ENCODE peak calls at places on chromosome 1, in six cellular contexts. U is astrocyte of the spinal cord; J is NB4; M is CD8-positive, alpha-beta T cell; N is choroid plexus epithelial cell; H is esophagus squamous epithelium. I is an unnamed sample.

GRCh38 chr1:56424744-56425493 is 154.4 kb downstream of the PLPP3 start:
- DNase-seq in N (peak), U (peak), M (no peak), H (no peak), J (peak), I (peak)

GRCh38 chr1:23214640-23215039 is 2.7 kb downstream of the HTR1D start:
- DNase-seq in J (no peak), M (no peak), U (no peak), N (no peak), H (no peak), I (no peak)

GRCh38 chr1:10539411-10540043 is 64.8 kb downstream of the PEX14 start:
- DNase-seq in H (no peak), N (no peak), U (peak), J (no peak), M (no peak), I (no peak)

GRCh38 chr1:2575801-2576663 is 10.5 kb upstream of the PRXL2B start:
- DNase-seq in N (no peak), H (no peak), J (no peak), U (no peak), M (no peak), I (peak)

GRCh38 chr1:32115496-32115895 is 7.6 kb downstream of the KPNA6 start:
- DNase-seq in N (no peak), M (no peak), H (no peak), U (no peak), J (no peak), I (no peak)

GRCh38 chr1:29673669-29674624 is 437.6 kb downstream of the PTPRU start:
- DNase-seq in H (no peak), J (no peak), N (no peak), U (no peak), M (no peak), I (no peak)

GRCh38 chr1:4219111-4219510 is 319.0 kb upstream of the C1orf174 start:
- DNase-seq in J (no peak), H (no peak), U (no peak), M (no peak), N (no peak), I (no peak)

GRCh38 chr1:84653130-84653680 is 37.1 kb downstream of the SSX2IP start:
- DNase-seq in N (peak), M (no peak), J (peak), U (peak), H (no peak), I (no peak)

GRCh38 chr1:192445849-192446489 is 129.2 kb downstream of the RGS21 start:
- DNase-seq in U (peak), H (no peak), J (peak), N (peak), M (no peak), I (peak)

GRCh38 chr1:22773981-22774471 is 63.4 kb downstream of the EPHB2 start:
- DNase-seq in H (no peak), M (no peak), J (no peak), U (peak), N (peak), I (no peak)

GRCh38 chr1:38875811-38876210 is 2.7 kb upstream of the MYCBP start:
- DNase-seq in U (no peak), H (no peak), M (no peak), J (no peak), N (no peak), I (no peak)

GRCh38 chr1:38870996-38871395 is 2.2 kb downstream of the MYCBP start:
- DNase-seq in M (no peak), J (no peak), N (no peak), U (no peak), H (no peak), I (no peak)

GRCh38 chr1:38872401-38873026 is 634 bp downstream of the MYCBP start:
- DNase-seq in U (peak), N (peak), J (peak), H (no peak), M (no peak), I (no peak)

DNA sequence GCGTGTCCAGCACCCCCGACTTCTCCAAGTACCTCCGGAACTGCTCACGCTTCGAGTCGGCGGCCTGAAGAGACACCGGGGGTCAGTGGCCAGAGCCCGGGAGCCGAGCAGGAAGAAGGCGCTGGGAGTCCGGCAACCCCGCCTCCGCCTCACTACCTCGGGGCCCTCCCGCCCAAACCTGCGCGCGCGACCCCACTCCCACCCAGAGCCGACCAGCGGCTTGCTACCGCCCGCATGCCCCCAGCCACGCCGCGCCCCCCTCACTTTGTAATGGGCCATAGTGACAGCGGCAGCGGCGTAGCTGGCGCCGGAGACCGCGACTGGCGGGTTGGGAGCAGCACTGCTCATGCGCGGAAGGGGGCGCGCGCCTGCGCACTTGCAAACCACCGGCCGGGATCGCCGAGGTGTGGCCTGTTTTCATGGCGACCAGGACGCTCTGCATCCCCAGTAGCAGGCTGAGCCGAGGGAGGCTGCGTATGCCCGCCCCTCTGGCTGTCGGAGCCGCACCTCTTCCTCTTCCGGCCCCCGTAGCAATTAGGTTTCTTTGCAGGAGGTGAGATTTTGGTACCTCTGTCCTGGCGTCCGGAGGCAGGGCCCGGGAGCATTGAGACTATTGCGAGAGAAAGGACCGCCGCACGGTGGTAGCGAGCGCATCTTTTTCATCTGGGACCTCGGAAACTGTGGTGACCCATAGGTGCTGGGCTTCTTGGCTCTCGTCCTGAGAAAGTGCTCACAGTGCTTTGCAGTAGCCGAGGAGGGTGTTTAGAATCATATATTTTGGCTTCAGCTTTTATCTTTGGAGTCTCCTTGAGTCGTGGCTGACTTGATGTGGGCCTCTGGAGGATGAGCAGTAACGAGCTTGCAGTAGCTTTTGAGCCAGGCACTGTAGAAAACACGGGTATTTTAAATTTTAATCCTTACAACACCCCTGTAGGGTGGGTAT is at the start of gene MYCBP:
- DNase-seq in M (peak), J (peak), N (peak), U (peak), H (peak), I (peak)
- TF ChIP-seq CTCF in M (no peak), J (no peak), N (no peak), U (no peak), H (peak), I (no peak)

GRCh38 chr1:157245823-157246222 is 107.6 kb upstream of the ETV3 start:
- DNase-seq in N (no peak), J (no peak), H (no peak), U (no peak), M (no peak), I (no peak)
- TF ChIP-seq CTCF in N (no peak), J (no peak), H (no peak), U (no peak), M (no peak), I (no peak)

DNA sequence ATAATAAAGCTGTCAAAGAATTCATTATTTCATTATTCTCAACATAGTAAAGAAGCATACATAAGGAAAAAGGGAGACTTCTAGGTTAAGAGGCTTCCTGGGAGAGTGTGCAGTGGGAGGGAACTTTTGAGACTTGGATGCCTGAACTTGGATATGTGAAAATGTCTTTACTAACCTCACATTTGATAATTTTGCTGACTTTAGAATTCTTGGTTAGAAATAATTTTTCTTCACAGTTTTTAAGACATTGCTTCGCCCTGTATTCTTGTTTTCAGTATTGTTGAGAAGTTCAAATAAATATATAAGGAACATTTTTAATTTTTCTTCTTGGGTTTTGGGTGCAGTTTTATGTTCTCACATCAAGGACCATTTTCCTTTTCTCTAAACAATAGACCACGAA is 40.0 kb downstream of the GPSM2 start:
- DNase-seq in J (no peak), U (no peak), H (no peak), M (no peak), N (no peak), I (no peak)
- TF ChIP-seq CTCF in J (no peak), U (no peak), H (no peak), M (no peak), N (no peak), I (no peak)

DNA sequence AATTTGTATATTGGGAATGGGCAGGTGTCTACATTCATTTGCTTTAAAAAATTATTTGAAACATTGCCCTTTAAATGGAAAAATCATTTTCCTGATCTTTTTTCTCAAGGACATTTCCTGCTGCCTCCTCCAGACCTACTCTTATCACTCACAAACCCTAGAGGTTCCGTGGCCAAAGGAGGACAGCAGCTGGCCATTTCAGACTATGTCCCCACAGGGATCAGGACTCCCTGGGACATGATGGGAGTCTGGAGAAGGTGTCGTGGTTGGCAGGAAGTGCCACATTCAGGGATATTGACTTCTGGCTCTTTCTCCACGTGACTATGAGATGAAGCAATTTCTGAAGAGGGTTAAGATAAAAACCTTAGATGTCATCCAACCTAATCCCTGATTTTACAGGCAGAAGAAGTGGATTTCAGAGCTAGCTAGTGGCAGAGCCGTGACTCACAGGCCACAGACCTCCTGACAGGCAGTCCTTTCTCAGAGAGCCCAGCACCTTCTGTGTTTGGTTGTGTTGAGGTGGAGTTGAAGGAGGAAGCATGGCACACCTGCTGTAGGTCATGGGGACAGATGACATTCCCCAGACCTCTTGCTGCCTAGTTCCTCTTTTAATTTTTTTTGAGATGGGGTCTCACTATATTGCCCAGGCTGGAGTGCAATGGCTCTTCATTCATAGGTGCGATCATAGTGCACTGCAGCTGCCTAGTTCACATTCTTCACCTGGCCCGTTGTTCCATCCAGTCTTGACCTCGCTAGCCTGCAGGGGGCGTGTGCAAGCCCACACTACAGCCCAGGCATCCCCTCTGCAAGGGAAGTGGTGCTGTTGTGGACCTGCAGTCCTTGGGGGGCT is 25.5 kb upstream of the IL10 start:
- DNase-seq in M (no peak), U (no peak), H (no peak), J (peak), N (no peak), I (peak)
- TF ChIP-seq CTCF in M (peak), U (peak), H (peak), J (peak), N (peak), I (peak)

GRCh38 chr1:166164995-166165660 is 1.7 kb downstream of the FAM78B start:
- DNase-seq in M (no peak), J (no peak), H (no peak), N (peak), U (peak), I (peak)
- TF ChIP-seq CTCF in M (no peak), J (no peak), H (peak), N (peak), U (peak), I (peak)